ENCODE peak calls at places on chromosomes 12 and 14, in ten cellular contexts. M is IMR-90, T is A549, V is upper lobe of left lung, K is gastrocnemius medialis, H is erythroblast, B is heart left ventricle, W is adrenal gland, E is Peyer's patch, U is body of pancreas. D is an unnamed sample.

GRCh38 chr12:107254258-107254856 is 161.0 kb upstream of the CRY1 start:
- DNase-seq in K (no peak), W (no peak), M (no peak), V (no peak), T (no peak), U (no peak), B (no peak), H (no peak), E (no peak), D (no peak)

GRCh38 chr14:51224551-51224950 is 15.5 kb upstream of the TMX1 start:
- DNase-seq in T (no peak), H (no peak), E (no peak), W (no peak), B (no peak), V (no peak), K (no peak), U (no peak), M (peak; percentile 19), D (no peak)

GRCh38 chr12:57815177-57816000 is 3.1 kb downstream of the AVIL start:
- DNase-seq in E (no peak), M (no peak), T (no peak), K (no peak), U (no peak), H (no peak), V (no peak), W (no peak), B (no peak), D (no peak)

GRCh38 chr12:61357496-61357895 is 902.7 kb upstream of the USP15 start:
- DNase-seq in E (no peak), U (no peak), H (no peak), W (no peak), T (no peak), B (no peak), K (no peak), V (no peak), M (no peak), D (no peak)

GRCh38 chr14:38774162-38774561 is 328.9 kb downstream of the SEC23A start:
- DNase-seq in W (no peak), U (no peak), T (no peak), M (no peak), V (no peak), E (no peak), H (no peak), K (no peak), B (no peak), D (no peak)

GRCh38 chr12:26937863-26938659 is at the start of the genes FGFR1OP2 and INTS13:
- DNase-seq in E (peak; percentile 99), K (peak; percentile 98), M (peak; percentile 99), V (peak; percentile 99), T (peak; percentile 94), W (peak; percentile 99), H (peak; percentile 98), B (peak; percentile 100), U (peak; percentile 99), D (peak; percentile 72)

GRCh38 chr14:21088687-21089086 is 9.8 kb downstream of the ZNF219 start:
- DNase-seq in W (no peak), K (no peak), U (no peak), E (no peak), B (no peak), H (peak; percentile 22), T (no peak), M (no peak), V (no peak), D (no peak)

GRCh38 chr12:62899568-62900390 is 35.2 kb downstream of the PPM1H start:
- DNase-seq in W (no peak), V (no peak), H (no peak), B (no peak), T (no peak), M (no peak), K (no peak), U (no peak), E (no peak), D (no peak)

GRCh38 chr14:44912041-44912869 is 49.5 kb downstream of the KLHL28 start:
- DNase-seq in E (no peak), B (no peak), H (no peak), M (no peak), K (no peak), W (peak; percentile 17), T (no peak), V (peak; percentile 82), U (no peak), D (no peak)

GRCh38 chr12:4909734-4910501 is at the start of gene KCNA1:
- DNase-seq in H (no peak), V (peak; percentile 83), K (no peak), W (no peak), E (no peak), T (no peak), M (no peak), B (no peak), U (no peak), D (peak; percentile 51)

GRCh38 chr14:73712540-73713141 is 1.5 kb downstream of the PNMA1 start:
- DNase-seq in V (no peak), M (peak; percentile 27), U (no peak), E (no peak), T (no peak), K (no peak), W (no peak), B (no peak), H (peak; percentile 64), D (no peak)

GRCh38 chr14:103676881-103677675 is 38.2 kb downstream of the XRCC3 start:
- DNase-seq in B (no peak), H (no peak), V (no peak), U (no peak), T (no peak), E (no peak), K (no peak), M (no peak), W (no peak), D (no peak)

GRCh38 chr14:70354204-70354603 is 5.3 kb downstream of the COX16 start:
- DNase-seq in U (no peak), B (no peak), K (no peak), T (no peak), E (no peak), H (no peak), M (no peak), W (no peak), V (no peak), D (no peak)

GRCh38 chr12:106900554-106900953 is 55.2 kb upstream of the TMEM263 start:
- DNase-seq in W (no peak), M (no peak), T (no peak), B (no peak), H (no peak), K (no peak), E (no peak), U (no peak), V (no peak), D (no peak)

GRCh38 chr12:101876861-101877815 is at the start of gene DRAM1:
- DNase-seq in T (peak; percentile 62), B (peak; percentile 89), E (peak; percentile 95), H (peak; percentile 96), U (peak; percentile 95), K (peak; percentile 80), W (peak; percentile 93), V (peak; percentile 98), M (peak; percentile 89), D (peak; percentile 66)
- TF ChIP-seq POLR2A in T (peak; percentile 42), B (no peak), E (peak; percentile 36), H (peak; percentile 85), U (peak; percentile 91), K (peak; percentile 86), W (peak; percentile 88), V (no peak), M (peak; percentile 88), D (peak; percentile 89)

GRCh38 chr12:84706374-84706773 is 206.2 kb downstream of the SLC6A15 start:
- DNase-seq in W (no peak), H (no peak), T (no peak), U (no peak), B (no peak), E (no peak), K (no peak), V (no peak), M (no peak), D (no peak)
- TF ChIP-seq POLR2A in W (no peak), H (no peak), T (no peak), U (no peak), B (no peak), E (no peak), K (no peak), V (no peak), M (no peak), D (no peak)

GRCh38 chr14:67674480-67675218 is at the start of gene VTI1B:
- DNase-seq in E (peak; percentile 83), K (peak; percentile 56), U (peak; percentile 67), V (peak; percentile 98), T (peak; percentile 74), M (peak; percentile 65), B (peak; percentile 83), W (peak; percentile 70), H (peak; percentile 93), D (peak; percentile 75)
- TF ChIP-seq POLR2A in E (peak; percentile 84), K (peak; percentile 77), U (peak; percentile 47), V (no peak), T (peak; percentile 58), M (peak; percentile 78), B (no peak), W (peak; percentile 40), H (peak; percentile 79), D (peak; percentile 88)

GRCh38 chr12:6167327-6168280 is 32.6 kb upstream of the CD9 start:
- DNase-seq in K (peak; percentile 47), V (no peak), W (peak; percentile 92), T (peak; percentile 44), M (peak; percentile 99), U (peak; percentile 45), H (peak; percentile 73), B (peak; percentile 78), E (peak; percentile 80), D (no peak)

GRCh38 chr12:6166808-6167207 is 33.4 kb upstream of the CD9 start:
- DNase-seq in T (no peak), B (no peak), V (no peak), H (no peak), K (no peak), E (no peak), W (no peak), U (no peak), M (no peak), D (no peak)

GRCh38 chr12:6172086-6172485 is 28.1 kb upstream of the CD9 start:
- DNase-seq in V (no peak), E (peak; percentile 26), H (no peak), K (no peak), B (no peak), T (no peak), W (no peak), U (no peak), M (no peak), D (no peak)

GRCh38 chr12:6169107-6169440 is 31.1 kb upstream of the CD9 start:
- DNase-seq in M (no peak), T (no peak), K (no peak), H (no peak), V (no peak), E (no peak), U (no peak), B (no peak), W (no peak), D (no peak)

DNA sequence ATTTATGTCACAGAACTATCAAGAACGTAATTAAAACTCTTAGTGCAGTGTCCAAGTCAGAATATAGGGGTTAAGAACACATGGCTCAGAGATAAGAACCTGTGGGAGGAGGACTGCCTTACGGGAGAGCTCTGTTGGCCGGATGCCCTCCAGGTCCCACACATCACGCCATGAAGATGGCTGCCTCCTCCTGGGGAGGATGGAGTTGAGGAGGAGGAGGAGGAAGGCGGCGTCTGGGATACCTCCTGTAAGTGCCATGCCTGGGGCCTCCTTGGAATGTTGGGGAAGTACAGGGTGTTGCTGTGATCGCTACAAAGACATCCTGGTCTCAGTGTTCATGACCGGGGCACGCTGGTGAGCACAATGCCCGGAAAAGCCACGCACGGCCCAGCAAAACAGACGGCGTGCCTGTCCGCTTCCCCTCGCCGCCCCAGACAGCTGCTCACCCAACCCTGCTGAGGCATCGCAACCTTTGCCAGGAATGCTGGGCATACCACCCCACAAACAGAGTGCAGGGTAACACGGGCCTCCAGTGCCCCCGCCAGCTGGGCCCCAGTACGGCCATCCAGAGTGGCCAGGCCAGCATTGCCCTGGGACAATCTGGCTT is 28.7 kb upstream of the CD9 start:
- DNase-seq in E (peak; percentile 45), T (no peak), U (peak; percentile 31), K (no peak), V (peak; percentile 80), B (peak; percentile 82), W (peak; percentile 36), M (no peak), H (no peak), D (no peak)
- TF ChIP-seq POLR2A in E (no peak), T (no peak), U (no peak), K (no peak), V (no peak), B (no peak), W (no peak), M (no peak), H (no peak), D (no peak)